ENCODE peak calls at places on chromosomes 4 and X, in four cellular contexts. I is AG04450, J is uterus, A is psoas muscle. X is an unnamed sample.

GRCh38 chr4:83618991-83619390 is 83.1 kb downstream of the GPAT3 start:
- DNase-seq in I (no peak), J (no peak), A (no peak), X (no peak)

GRCh38 chr4:119139316-119139715 is 3.7 kb downstream of the MYOZ2 start:
- DNase-seq in I (no peak), J (no peak), A (no peak), X (no peak)

GRCh38 chr4:166972071-166972470 is 262.2 kb downstream of the SPOCK3 start:
- DNase-seq in I (no peak), J (no peak), A (no peak), X (no peak)

GRCh38 chr4:53171797-53172196 is 194.1 kb downstream of the SCFD2 start:
- DNase-seq in I (no peak), J (no peak), A (no peak), X (no peak)

GRCh38 chr4:153072661-153073060 is 131.6 kb upstream of the TRIM2 start:
- DNase-seq in I (no peak), J (no peak), A (no peak), X (no peak)

GRCh38 chrX:107629533-107629909 is 1.2 kb downstream of the PRPS1 start:
- DNase-seq in I (no peak), J (no peak), A (no peak), X (no peak)

GRCh38 chr4:77777135-77777777 is 41.9 kb downstream of the CNOT6L start:
- DNase-seq in I (no peak), J (no peak), A (no peak), X (no peak)

GRCh38 chrX:114363346-114363745 is 220.5 kb upstream of the HTR2C start:
- DNase-seq in I (no peak), J (no peak), A (no peak), X (no peak)

GRCh38 chr4:100968046-100968445 is 379.3 kb downstream of the PPP3CA start:
- DNase-seq in I (no peak), J (no peak), A (no peak), X (no peak)

GRCh38 chr4:169397762-169398161 is 127.0 kb upstream of the SH3RF1 start:
- DNase-seq in I (no peak), J (no peak), A (no peak), X (no peak)

GRCh38 chr4:3406431-3406830 is 35.3 kb upstream of the HGFAC start:
- DNase-seq in I (no peak), J (no peak), A (no peak), X (no peak)

GRCh38 chrX:130676861-130677260 is 226.1 kb downstream of the ENOX2 start:
- DNase-seq in I (no peak), J (no peak), A (no peak), X (no peak)

GRCh38 chrX:143025628-143026027 is at the start of gene SPANXN4:
- DNase-seq in I (no peak), J (no peak), A (no peak), X (no peak)

GRCh38 chr4:18479825-18480224 is 458.3 kb upstream of the LCORL start:
- DNase-seq in I (no peak), J (no peak), A (no peak), X (no peak)

GRCh38 chr4:74159397-74159709 is 1.4 kb downstream of the MTHFD2L start:
- DNase-seq in I (no peak), J (no peak), A (no peak), X (no peak)
- H3K4me3 ChIP-seq in I (no peak), J (no peak), A (peak), X (peak)

DNA sequence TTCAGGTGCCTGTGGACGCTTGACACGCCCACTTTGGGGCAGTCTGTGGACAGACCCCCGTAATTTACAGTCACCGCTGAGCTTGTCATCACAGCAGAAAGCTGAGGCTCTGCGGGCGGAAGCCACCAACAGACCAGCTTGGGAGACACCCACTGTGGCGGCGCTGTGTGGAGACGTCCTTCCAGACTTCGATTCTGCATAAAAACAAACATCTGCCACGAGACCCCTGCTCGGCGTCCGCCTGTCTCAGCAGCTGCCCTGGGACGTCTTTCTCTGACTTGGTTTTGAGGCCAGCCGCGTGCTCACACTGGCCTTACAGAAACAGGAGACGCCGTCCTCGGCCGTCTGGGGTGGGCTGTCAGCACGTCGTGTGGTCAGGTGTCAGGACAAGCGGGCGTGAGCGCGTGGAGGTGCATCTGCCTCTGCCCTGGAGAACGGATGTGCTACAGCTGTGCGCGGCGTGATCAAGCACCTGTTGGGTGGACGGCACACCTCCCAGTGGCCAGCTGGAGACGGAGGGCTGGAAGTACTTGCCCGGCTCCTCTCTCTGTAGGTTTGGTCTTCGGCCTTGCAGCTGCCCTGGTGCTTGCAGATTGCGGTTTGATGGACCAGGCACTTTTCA is 37.5 kb downstream of the PIGG start:
- DNase-seq in I (no peak), J (no peak), A (no peak), X (no peak)
- H3K4me3 ChIP-seq in I (no peak), J (no peak), A (no peak), X (no peak)

GRCh38 chr4:93749351-93749761 is 79.2 kb upstream of the ATOH1 start:
- DNase-seq in I (no peak), J (no peak), A (no peak), X (no peak)
- H3K4me3 ChIP-seq in I (no peak), J (no peak), A (no peak), X (no peak)

DNA sequence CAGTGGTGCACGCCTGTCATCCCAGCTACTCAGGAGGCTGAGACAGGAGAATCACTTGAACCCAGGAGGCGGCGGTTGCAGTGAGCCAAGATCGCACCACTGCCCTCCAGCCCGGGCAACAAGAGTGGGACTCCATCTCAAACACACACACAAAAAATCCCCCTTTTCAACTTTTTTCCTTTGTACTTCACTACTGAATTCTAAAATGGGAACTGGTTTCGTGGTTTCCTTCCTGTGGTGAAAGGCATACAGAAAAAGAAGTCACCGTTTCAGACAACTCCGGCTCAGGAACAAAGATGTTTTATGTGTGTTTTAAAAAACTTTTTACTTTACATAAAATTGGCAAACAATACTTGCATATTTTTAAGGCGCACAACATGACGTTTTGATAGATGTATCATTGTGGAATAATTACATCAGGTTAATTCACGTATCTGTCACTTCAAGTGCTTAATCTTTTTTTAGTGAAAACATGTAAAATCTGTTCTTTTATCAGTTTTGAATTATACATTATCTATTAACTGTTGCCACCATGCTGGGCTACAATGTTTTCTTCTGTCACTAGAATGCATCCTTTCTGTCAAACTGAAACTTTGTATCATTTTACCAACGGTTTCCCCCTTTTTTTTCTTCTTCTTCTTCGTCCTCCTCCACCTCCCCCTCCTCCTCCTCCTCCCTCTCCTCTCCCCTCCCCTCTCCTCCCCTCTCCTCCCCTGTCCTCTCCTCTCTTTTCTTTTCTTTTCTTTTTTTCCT is 186.0 kb downstream of the CRLF2 start:
- DNase-seq in I (no peak), J (no peak), A (no peak), X (no peak)
- H3K4me3 ChIP-seq in I (no peak), J (no peak), A (no peak), X (no peak)

GRCh38 chrX:97539970-97540519 is 656.3 kb downstream of the RPA4 start:
- DNase-seq in I (no peak), J (no peak), A (no peak), X (no peak)

DNA sequence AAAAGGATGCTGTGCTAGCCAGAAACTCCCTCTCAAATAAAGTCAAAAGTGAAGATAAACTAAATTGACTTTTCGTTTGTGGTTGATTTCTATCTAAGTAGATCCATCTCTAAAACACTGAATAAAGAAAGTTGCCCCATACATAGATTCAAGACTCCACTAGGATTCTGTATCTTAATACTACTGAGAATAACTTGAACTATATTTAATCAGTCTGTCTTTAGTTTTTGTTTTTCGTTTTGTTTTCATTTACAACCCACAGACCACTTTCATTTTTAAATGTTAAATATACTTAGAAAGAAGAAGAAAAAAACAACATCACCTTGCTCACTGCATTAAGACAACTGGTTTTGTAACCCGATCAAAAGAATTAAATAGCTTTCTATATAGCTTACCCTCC is 655.0 kb downstream of the RPA4 start:
- DNase-seq in I (no peak), J (no peak), A (no peak), X (no peak)
- H3K4me3 ChIP-seq in I (no peak), J (no peak), A (no peak), X (no peak)

DNA sequence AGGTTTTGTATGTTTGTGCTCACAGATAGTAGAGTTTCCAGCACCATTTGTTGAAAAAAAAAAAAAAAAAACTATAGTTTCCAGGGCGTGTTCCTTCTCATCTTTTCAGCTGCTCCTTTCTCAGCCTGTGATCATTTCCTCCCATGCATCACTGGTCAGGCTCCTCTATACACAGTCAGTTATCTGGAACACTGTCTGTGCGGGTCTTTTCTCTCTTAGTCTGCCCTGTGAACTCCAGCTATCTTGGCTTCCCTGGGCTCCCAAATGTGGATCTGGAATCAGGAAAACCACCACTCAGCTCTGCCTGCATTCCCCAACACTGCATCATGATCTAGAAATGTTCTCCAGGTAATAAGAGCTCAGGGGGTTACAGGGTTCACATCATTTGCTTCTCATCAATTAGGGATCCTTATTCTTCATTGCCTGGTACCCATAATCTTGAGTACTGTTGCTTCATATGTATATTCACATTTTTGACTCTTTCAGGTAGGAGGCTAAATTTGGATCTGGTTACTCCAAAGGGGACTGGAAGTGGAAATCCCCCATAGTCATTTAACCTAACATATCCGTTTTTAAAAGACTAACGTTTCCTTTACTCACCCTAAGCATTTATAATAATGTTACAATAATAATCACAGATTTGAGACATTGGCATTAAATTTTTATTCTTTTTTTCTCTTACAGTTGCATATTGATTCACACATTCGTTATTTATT is 221.8 kb upstream of the KLF3 start:
- DNase-seq in I (no peak), J (no peak), A (no peak), X (no peak)
- H3K4me3 ChIP-seq in I (no peak), J (no peak), A (no peak), X (no peak)

GRCh38 chrX:55143621-55144020 is 54.8 kb downstream of the PAGE2 start:
- DNase-seq in I (no peak), J (no peak), A (no peak), X (no peak)

GRCh38 chrX:55142919-55143310 is 54.1 kb downstream of the PAGE2 start:
- DNase-seq in I (no peak), J (no peak), A (no peak), X (no peak)

GRCh38 chrX:55144697-55145096 is 55.9 kb downstream of the PAGE2 start:
- DNase-seq in I (no peak), J (no peak), A (no peak), X (no peak)

GRCh38 chrX:55142206-55142918 is 53.5 kb downstream of the PAGE2 start:
- DNase-seq in I (no peak), J (no peak), A (no peak), X (no peak)
- H3K4me3 ChIP-seq in I (no peak), J (no peak), A (no peak), X (no peak)